ENCODE peak calls at places on chromosomes 7 and 10, in six cellular contexts. One of them, this sample, is unnamed.

GRCh38 chr10:121751191-121751760 is 153.0 kb upstream of the FGFR2 start:
- DNase-seq in mammary epithelial cell: no peak
- DNase-seq in SK-N-SH: no peak
- DNase-seq in heart right ventricle: no peak
- DNase-seq in tibial artery: no peak
- DNase-seq in foreskin fibroblast: no peak
- DNase-seq in this sample: no peak

GRCh38 chr7:159027091-159027802 is 117.4 kb downstream of the VIPR2 start:
- DNase-seq in mammary epithelial cell: no peak
- DNase-seq in SK-N-SH: no peak
- DNase-seq in heart right ventricle: no peak
- DNase-seq in tibial artery: peak; percentile 54
- DNase-seq in foreskin fibroblast: no peak
- DNase-seq in this sample: no peak

GRCh38 chr7:45920543-45921380 is at the start of gene IGFBP3:
- DNase-seq in mammary epithelial cell: peak; percentile 74
- DNase-seq in SK-N-SH: peak; percentile 90
- DNase-seq in heart right ventricle: peak; percentile 34
- DNase-seq in tibial artery: peak; percentile 82
- DNase-seq in foreskin fibroblast: peak; percentile 44
- DNase-seq in this sample: peak; percentile 40

GRCh38 chr7:101817031-101817929 is at the start of gene CUX1:
- DNase-seq in mammary epithelial cell: no peak
- DNase-seq in SK-N-SH: peak; percentile 75
- DNase-seq in heart right ventricle: no peak
- DNase-seq in tibial artery: no peak
- DNase-seq in foreskin fibroblast: no peak
- DNase-seq in this sample: no peak

GRCh38 chr10:80855348-80855971 is 317.8 kb downstream of the SH2D4B start:
- DNase-seq in mammary epithelial cell: no peak
- DNase-seq in SK-N-SH: peak; percentile 50
- DNase-seq in heart right ventricle: peak; percentile 3
- DNase-seq in tibial artery: no peak
- DNase-seq in foreskin fibroblast: no peak
- DNase-seq in this sample: no peak

GRCh38 chr7:149126662-149127321 is 668 bp upstream of the ZNF425 start:
- DNase-seq in mammary epithelial cell: peak; percentile 50
- DNase-seq in SK-N-SH: peak; percentile 91
- DNase-seq in heart right ventricle: peak; percentile 49
- DNase-seq in tibial artery: peak; percentile 78
- DNase-seq in foreskin fibroblast: peak; percentile 18
- DNase-seq in this sample: peak; percentile 55

GRCh38 chr10:89213191-89213808 is 6.2 kb upstream of the CH25H start:
- DNase-seq in mammary epithelial cell: peak; percentile 31
- DNase-seq in SK-N-SH: peak; percentile 34
- DNase-seq in heart right ventricle: no peak
- DNase-seq in tibial artery: no peak
- DNase-seq in foreskin fibroblast: peak; percentile 48
- DNase-seq in this sample: peak; percentile 70

GRCh38 chr10:28914721-28915120 is 237.4 kb downstream of the BAMBI start:
- DNase-seq in mammary epithelial cell: no peak
- DNase-seq in SK-N-SH: no peak
- DNase-seq in heart right ventricle: no peak
- DNase-seq in tibial artery: no peak
- DNase-seq in foreskin fibroblast: no peak
- DNase-seq in this sample: no peak

GRCh38 chr10:79628988-79629954 is 18.5 kb downstream of the SFTPA1 start:
- DNase-seq in mammary epithelial cell: no peak
- DNase-seq in SK-N-SH: no peak
- DNase-seq in heart right ventricle: no peak
- DNase-seq in tibial artery: no peak
- DNase-seq in foreskin fibroblast: no peak
- DNase-seq in this sample: no peak

GRCh38 chr10:34711500-34711899 is 103.6 kb downstream of the PARD3 start:
- DNase-seq in mammary epithelial cell: no peak
- DNase-seq in SK-N-SH: no peak
- DNase-seq in heart right ventricle: peak; percentile 23
- DNase-seq in tibial artery: no peak
- DNase-seq in foreskin fibroblast: no peak
- DNase-seq in this sample: no peak
- TF ChIP-seq CTCF in mammary epithelial cell: no peak
- TF ChIP-seq CTCF in SK-N-SH: no peak
- TF ChIP-seq CTCF in heart right ventricle: no peak
- TF ChIP-seq CTCF in tibial artery: no peak
- TF ChIP-seq CTCF in foreskin fibroblast: no peak
- TF ChIP-seq CTCF in this sample: no peak

GRCh38 chr10:69247313-69247710 is 27.2 kb downstream of the HKDC1 start:
- DNase-seq in mammary epithelial cell: no peak
- DNase-seq in SK-N-SH: no peak
- DNase-seq in heart right ventricle: no peak
- DNase-seq in tibial artery: no peak
- DNase-seq in foreskin fibroblast: no peak
- DNase-seq in this sample: no peak
- H3K4me3 ChIP-seq in mammary epithelial cell: no peak overlapping the region
- H3K4me3 ChIP-seq in SK-N-SH: no peak overlapping the region
- H3K4me3 ChIP-seq in heart right ventricle: no peak overlapping the region
- H3K4me3 ChIP-seq in tibial artery: no peak overlapping the region
- H3K4me3 ChIP-seq in foreskin fibroblast: no peak overlapping the region
- H3K4me3 ChIP-seq in this sample: no peak overlapping the region

GRCh38 chr10:91104185-91105041 is 116.0 kb upstream of the PCGF5 start:
- DNase-seq in mammary epithelial cell: no peak
- DNase-seq in SK-N-SH: peak; percentile 38
- DNase-seq in heart right ventricle: no peak
- DNase-seq in tibial artery: no peak
- DNase-seq in foreskin fibroblast: no peak
- DNase-seq in this sample: no peak
- TF ChIP-seq CTCF in mammary epithelial cell: no peak
- TF ChIP-seq CTCF in SK-N-SH: no peak
- TF ChIP-seq CTCF in heart right ventricle: no peak
- TF ChIP-seq CTCF in tibial artery: no peak
- TF ChIP-seq CTCF in foreskin fibroblast: no peak
- TF ChIP-seq CTCF in this sample: no peak

GRCh38 chr7:106283501-106283830 is 1.3 kb downstream of the NAMPT start:
- DNase-seq in mammary epithelial cell: no peak
- DNase-seq in SK-N-SH: no peak
- DNase-seq in heart right ventricle: no peak
- DNase-seq in tibial artery: no peak
- DNase-seq in foreskin fibroblast: no peak
- DNase-seq in this sample: no peak

GRCh38 chr7:106281919-106282318 is 2.9 kb downstream of the NAMPT start:
- DNase-seq in mammary epithelial cell: no peak
- DNase-seq in SK-N-SH: no peak
- DNase-seq in heart right ventricle: no peak
- DNase-seq in tibial artery: no peak
- DNase-seq in foreskin fibroblast: no peak
- DNase-seq in this sample: no peak

GRCh38 chr7:106281127-106281526 is 3.7 kb downstream of the NAMPT start:
- DNase-seq in mammary epithelial cell: no peak
- DNase-seq in SK-N-SH: no peak
- DNase-seq in heart right ventricle: no peak
- DNase-seq in tibial artery: no peak
- DNase-seq in foreskin fibroblast: no peak
- DNase-seq in this sample: no peak

GRCh38 chr7:106282852-106283251 is 1.9 kb downstream of the NAMPT start:
- DNase-seq in mammary epithelial cell: no peak
- DNase-seq in SK-N-SH: no peak
- DNase-seq in heart right ventricle: no peak
- DNase-seq in tibial artery: no peak
- DNase-seq in foreskin fibroblast: no peak
- DNase-seq in this sample: no peak

GRCh38 chr7:106282374-106282773 is 2.4 kb downstream of the NAMPT start:
- DNase-seq in mammary epithelial cell: no peak
- DNase-seq in SK-N-SH: no peak
- DNase-seq in heart right ventricle: no peak
- DNase-seq in tibial artery: no peak
- DNase-seq in foreskin fibroblast: no peak
- DNase-seq in this sample: no peak
- H3K4me3 ChIP-seq in mammary epithelial cell: peak overlapping the region; percentile 72
- H3K4me3 ChIP-seq in SK-N-SH: peak overlapping the region; percentile 6
- H3K4me3 ChIP-seq in heart right ventricle: no peak overlapping the region
- H3K4me3 ChIP-seq in tibial artery: peak overlapping the region; percentile 88
- H3K4me3 ChIP-seq in foreskin fibroblast: no peak overlapping the region
- H3K4me3 ChIP-seq in this sample: no peak overlapping the region

GRCh38 chr10:97733256-97733655 is 3.7 kb upstream of the ZFYVE27 start:
- DNase-seq in mammary epithelial cell: peak; percentile 57
- DNase-seq in SK-N-SH: no peak
- DNase-seq in heart right ventricle: no peak
- DNase-seq in tibial artery: no peak
- DNase-seq in foreskin fibroblast: no peak
- DNase-seq in this sample: no peak

GRCh38 chr10:97729014-97729413 is 7.9 kb upstream of the ZFYVE27 start:
- DNase-seq in mammary epithelial cell: no peak
- DNase-seq in SK-N-SH: no peak
- DNase-seq in heart right ventricle: no peak
- DNase-seq in tibial artery: no peak
- DNase-seq in foreskin fibroblast: no peak
- DNase-seq in this sample: no peak

GRCh38 chr10:97734021-97734420 is 2.9 kb upstream of the ZFYVE27 start:
- DNase-seq in mammary epithelial cell: no peak
- DNase-seq in SK-N-SH: no peak
- DNase-seq in heart right ventricle: no peak
- DNase-seq in tibial artery: no peak
- DNase-seq in foreskin fibroblast: no peak
- DNase-seq in this sample: no peak

GRCh38 chr10:97731346-97732051 is 5.4 kb upstream of the ZFYVE27 start:
- DNase-seq in mammary epithelial cell: peak; percentile 64
- DNase-seq in SK-N-SH: peak; percentile 70
- DNase-seq in heart right ventricle: peak; percentile 79
- DNase-seq in tibial artery: peak; percentile 84
- DNase-seq in foreskin fibroblast: peak; percentile 64
- DNase-seq in this sample: peak; percentile 70

GRCh38 chr10:97732052-97732359 is 4.9 kb upstream of the ZFYVE27 start:
- DNase-seq in mammary epithelial cell: no peak
- DNase-seq in SK-N-SH: no peak
- DNase-seq in heart right ventricle: no peak
- DNase-seq in tibial artery: no peak
- DNase-seq in foreskin fibroblast: no peak
- DNase-seq in this sample: no peak
- TF ChIP-seq CTCF in mammary epithelial cell: no peak
- TF ChIP-seq CTCF in SK-N-SH: no peak
- TF ChIP-seq CTCF in heart right ventricle: peak; percentile 6
- TF ChIP-seq CTCF in tibial artery: no peak
- TF ChIP-seq CTCF in foreskin fibroblast: no peak
- TF ChIP-seq CTCF in this sample: no peak

GRCh38 chr10:72016608-72017310 is 52.6 kb downstream of the CHST3 start:
- DNase-seq in mammary epithelial cell: no peak
- DNase-seq in SK-N-SH: no peak
- DNase-seq in heart right ventricle: peak; percentile 31
- DNase-seq in tibial artery: peak; percentile 80
- DNase-seq in foreskin fibroblast: no peak
- DNase-seq in this sample: no peak
- H3K4me3 ChIP-seq in mammary epithelial cell: no peak overlapping the region
- H3K4me3 ChIP-seq in SK-N-SH: no peak overlapping the region
- H3K4me3 ChIP-seq in heart right ventricle: no peak overlapping the region
- H3K4me3 ChIP-seq in tibial artery: no peak overlapping the region
- H3K4me3 ChIP-seq in foreskin fibroblast: no peak overlapping the region
- H3K4me3 ChIP-seq in this sample: no peak overlapping the region

DNA sequence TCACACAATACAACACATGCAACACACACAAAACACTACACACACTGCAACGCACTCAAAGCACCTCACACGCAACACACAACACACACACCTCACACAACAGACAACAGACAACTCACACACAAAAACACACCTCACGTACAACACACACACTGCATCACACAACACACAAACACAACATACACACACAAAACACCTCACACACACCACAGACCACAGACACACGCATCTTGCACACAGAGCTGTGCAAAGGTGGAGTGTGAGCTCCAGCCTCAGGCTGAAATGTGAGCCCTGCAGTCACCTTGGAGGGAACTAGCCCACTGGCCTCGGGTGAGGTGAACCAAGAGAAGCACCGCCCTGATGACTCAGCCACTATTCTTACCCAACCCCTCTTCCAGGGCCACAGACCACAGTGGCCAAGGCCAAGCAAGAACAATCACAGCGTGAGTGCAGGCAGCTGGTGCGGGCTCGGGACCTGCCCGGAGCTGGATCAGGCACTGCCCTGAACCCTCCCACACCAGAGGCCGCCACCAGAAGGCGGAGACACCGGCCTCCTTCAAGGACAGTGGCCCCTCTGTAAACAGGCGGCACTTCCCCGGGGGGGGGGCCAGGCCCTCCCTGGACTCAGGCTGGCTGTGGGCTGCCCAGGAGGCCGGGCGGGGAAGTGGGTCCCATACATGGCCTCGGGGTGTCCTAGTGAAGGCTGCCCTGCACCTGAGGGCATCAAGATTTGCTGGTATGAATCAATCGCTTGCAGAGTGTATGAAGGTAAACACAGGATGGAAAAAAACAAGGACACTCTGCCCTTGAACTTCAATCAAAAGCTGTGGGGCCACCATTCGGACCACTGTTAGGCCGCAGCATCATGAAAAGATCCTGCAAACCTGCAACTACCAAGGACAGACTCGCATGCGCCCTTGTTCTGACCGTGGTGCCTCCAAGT is 106.7 kb downstream of the TNS3 start:
- DNase-seq in mammary epithelial cell: peak; percentile 95
- DNase-seq in SK-N-SH: peak; percentile 64
- DNase-seq in heart right ventricle: peak; percentile 88
- DNase-seq in tibial artery: peak; percentile 95
- DNase-seq in foreskin fibroblast: peak; percentile 95
- DNase-seq in this sample: peak; percentile 96
- TF ChIP-seq CTCF in mammary epithelial cell: no peak
- TF ChIP-seq CTCF in SK-N-SH: no peak
- TF ChIP-seq CTCF in heart right ventricle: peak; percentile 50
- TF ChIP-seq CTCF in tibial artery: peak; percentile 15
- TF ChIP-seq CTCF in foreskin fibroblast: no peak
- TF ChIP-seq CTCF in this sample: peak; percentile 7

GRCh38 chr7:115475206-115475605 is 553.3 kb downstream of the MDFIC start:
- DNase-seq in mammary epithelial cell: no peak
- DNase-seq in SK-N-SH: no peak
- DNase-seq in heart right ventricle: no peak
- DNase-seq in tibial artery: no peak
- DNase-seq in foreskin fibroblast: no peak
- DNase-seq in this sample: no peak

GRCh38 chr7:115475774-115476407 is 554.0 kb downstream of the MDFIC start:
- DNase-seq in mammary epithelial cell: no peak
- DNase-seq in SK-N-SH: no peak
- DNase-seq in heart right ventricle: no peak
- DNase-seq in tibial artery: no peak
- DNase-seq in foreskin fibroblast: no peak
- DNase-seq in this sample: peak; percentile 22

GRCh38 chr7:115477193-115477651 is 553.3 kb downstream of the TFEC start:
- DNase-seq in mammary epithelial cell: no peak
- DNase-seq in SK-N-SH: no peak
- DNase-seq in heart right ventricle: no peak
- DNase-seq in tibial artery: no peak
- DNase-seq in foreskin fibroblast: no peak
- DNase-seq in this sample: peak; percentile 25

GRCh38 chr7:115476666-115477065 is 553.9 kb downstream of the TFEC start:
- DNase-seq in mammary epithelial cell: no peak
- DNase-seq in SK-N-SH: no peak
- DNase-seq in heart right ventricle: no peak
- DNase-seq in tibial artery: no peak
- DNase-seq in foreskin fibroblast: no peak
- DNase-seq in this sample: peak; percentile 13

DNA sequence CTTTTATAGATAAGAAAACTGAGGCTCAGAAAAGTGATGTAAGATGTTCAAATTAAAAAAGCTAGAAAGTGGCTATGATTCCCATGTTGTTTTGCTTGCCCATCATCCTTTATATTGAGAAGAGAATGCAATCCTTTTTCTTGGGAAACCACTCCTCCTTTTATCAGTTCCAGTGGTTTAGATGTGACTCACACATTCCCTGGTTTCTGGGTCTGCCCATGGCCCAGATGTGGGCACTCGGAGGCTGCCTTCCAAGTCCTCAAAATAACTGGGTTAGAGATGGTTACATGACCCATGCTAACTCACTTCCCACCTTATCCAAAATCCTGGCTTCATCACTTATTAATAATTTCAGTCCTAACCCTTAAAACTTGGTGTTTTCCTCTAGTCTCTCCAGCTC is 550.0 kb downstream of the MDFIC start:
- DNase-seq in mammary epithelial cell: no peak
- DNase-seq in SK-N-SH: no peak
- DNase-seq in heart right ventricle: no peak
- DNase-seq in tibial artery: no peak
- DNase-seq in foreskin fibroblast: peak; percentile 59
- DNase-seq in this sample: peak; percentile 48
- H3K4me3 ChIP-seq in mammary epithelial cell: no peak overlapping the region
- H3K4me3 ChIP-seq in SK-N-SH: no peak overlapping the region
- H3K4me3 ChIP-seq in heart right ventricle: no peak overlapping the region
- H3K4me3 ChIP-seq in tibial artery: no peak overlapping the region
- H3K4me3 ChIP-seq in foreskin fibroblast: no peak overlapping the region
- H3K4me3 ChIP-seq in this sample: no peak overlapping the region

This sample was measured in astrocyte of the spinal cord.